ENCODE peak calls at places on chromosomes 5 and 9, in five cellular contexts. H is ELR; L is neural progenitor cell; Q is stimulated activated CD4-positive, alpha-beta T cell treated with anti-CD3 and anti-CD28 coated beads, Interleukin-2, amount 100 ng/mL, for 48 hours; D is activated effector memory CD4-positive, alpha-beta T cell treated with Interleukin-2 at 50 U/mL for 16 hours. A is an unnamed sample.

GRCh38 chr5:88145603-88146467 is 122.8 kb downstream of the TMEM161B start:
- DNase-seq in Q (no peak), D (no peak), L (peak), H (peak), A (no peak)

GRCh38 chr5:165185726-165186125 is 1680.3 kb downstream of the MAT2B start:
- DNase-seq in H (no peak), Q (no peak), D (no peak), L (no peak), A (no peak)

GRCh38 chr9:33306037-33306436 is 15.7 kb downstream of the NFX1 start:
- DNase-seq in L (no peak), Q (no peak), D (no peak), H (no peak), A (no peak)

GRCh38 chr5:151082976-151083651 is 2.3 kb upstream of the TNIP1 start:
- DNase-seq in D (peak), H (peak), Q (peak), L (no peak), A (no peak)

GRCh38 chr5:140107312-140108092 is 6.4 kb upstream of the PURA start:
- DNase-seq in L (peak), Q (peak), D (peak), H (peak), A (no peak)

GRCh38 chr9:27394154-27394825 is 97.3 kb upstream of the EQTN start:
- DNase-seq in Q (no peak), L (peak), H (no peak), D (no peak), A (no peak)

GRCh38 chr9:107710552-107710951 is 221.0 kb upstream of the KLF4 start:
- DNase-seq in H (peak), L (no peak), D (no peak), Q (no peak), A (no peak)

GRCh38 chr9:4984571-4985375 is at the start of gene JAK2:
- DNase-seq in H (peak), D (peak), Q (peak), L (peak), A (peak)

GRCh38 chr5:139121120-139121519 is 77.0 kb downstream of the SIL1 start:
- DNase-seq in H (no peak), Q (no peak), D (no peak), L (no peak), A (no peak)

GRCh38 chr5:168786142-168786541 is 207.0 kb upstream of the PANK3 start:
- DNase-seq in L (no peak), Q (no peak), D (no peak), H (peak), A (no peak)

GRCh38 chr9:135023389-135023788 is 64.1 kb upstream of the OLFM1 start:
- DNase-seq in L (no peak), Q (no peak), H (peak), D (no peak), A (no peak)

GRCh38 chr9:76198336-76198735 is 195.9 kb downstream of the RFK start:
- DNase-seq in L (no peak), H (no peak), D (no peak), Q (no peak), A (no peak)

GRCh38 chr5:96282020-96282419 is 151.0 kb downstream of the PCSK1 start:
- DNase-seq in H (no peak), Q (no peak), D (no peak), L (no peak), A (no peak)

GRCh38 chr5:55188656-55189380 is 15.8 kb upstream of the CDC20B start:
- DNase-seq in Q (no peak), H (no peak), L (no peak), D (no peak), A (no peak)

GRCh38 chr5:127919006-127919796 is 164.4 kb upstream of the SLC12A2 start:
- DNase-seq in D (no peak), Q (no peak), H (no peak), L (no peak), A (no peak)

GRCh38 chr5:1512541-1513291 is 11.0 kb downstream of the LPCAT1 start:
- DNase-seq in Q (no peak), L (peak), H (no peak), D (no peak), A (no peak)

GRCh38 chr5:143898381-143898780 is 86.4 kb downstream of the HMHB1 start:
- DNase-seq in D (no peak), H (no peak), L (no peak), Q (no peak), A (no peak)